ENCODE peak calls at places on chromosomes 5 and 9, in ten cellular contexts. One of them, this sample, is unnamed.

GRCh38 chr9:72300884-72301283 is 64.1 kb downstream of the ZFAND5 start:
- DNase-seq in nephron progenitor cell: no peak
- DNase-seq in activated T-cell treated with anti-CD3 and anti-CD28 coated beads, Interleukin-2, amount 50 U/mL, for 24 hours: no peak
- DNase-seq in naive thymus-derived CD8-positive, alpha-beta T cell: no peak
- DNase-seq in foreskin fibroblast: no peak
- DNase-seq in HEK293T: no peak
- DNase-seq in HFFc6: no peak
- DNase-seq in iris pigment epithelial cell: no peak
- DNase-seq in lower lobe of right lung: no peak
- DNase-seq in stimulated activated CD8-positive, alpha-beta memory T cell treated with anti-CD3 and anti-CD28 coated beads, Interleukin-15, amount 100 ng/mL, for 4 hours: no peak
- DNase-seq in this sample: no peak

GRCh38 chr9:72577212-72577753 is 55.9 kb downstream of the TMC1 start:
- DNase-seq in nephron progenitor cell: no peak
- DNase-seq in activated T-cell treated with anti-CD3 and anti-CD28 coated beads, Interleukin-2, amount 50 U/mL, for 24 hours: no peak
- DNase-seq in naive thymus-derived CD8-positive, alpha-beta T cell: no peak
- DNase-seq in foreskin fibroblast: peak
- DNase-seq in HEK293T: no peak
- DNase-seq in HFFc6: peak
- DNase-seq in iris pigment epithelial cell: peak
- DNase-seq in lower lobe of right lung: no peak
- DNase-seq in stimulated activated CD8-positive, alpha-beta memory T cell treated with anti-CD3 and anti-CD28 coated beads, Interleukin-15, amount 100 ng/mL, for 4 hours: no peak
- DNase-seq in this sample: no peak

GRCh38 chr9:96514108-96514824 is 64.3 kb downstream of the HABP4 start:
- DNase-seq in nephron progenitor cell: no peak
- DNase-seq in activated T-cell treated with anti-CD3 and anti-CD28 coated beads, Interleukin-2, amount 50 U/mL, for 24 hours: no peak
- DNase-seq in naive thymus-derived CD8-positive, alpha-beta T cell: no peak
- DNase-seq in foreskin fibroblast: peak
- DNase-seq in HEK293T: no peak
- DNase-seq in HFFc6: peak
- DNase-seq in iris pigment epithelial cell: peak
- DNase-seq in lower lobe of right lung: no peak
- DNase-seq in stimulated activated CD8-positive, alpha-beta memory T cell treated with anti-CD3 and anti-CD28 coated beads, Interleukin-15, amount 100 ng/mL, for 4 hours: no peak
- DNase-seq in this sample: no peak

GRCh38 chr9:36575411-36575882 is 2.8 kb downstream of the MELK start:
- DNase-seq in nephron progenitor cell: no peak
- DNase-seq in activated T-cell treated with anti-CD3 and anti-CD28 coated beads, Interleukin-2, amount 50 U/mL, for 24 hours: no peak
- DNase-seq in naive thymus-derived CD8-positive, alpha-beta T cell: no peak
- DNase-seq in foreskin fibroblast: no peak
- DNase-seq in HEK293T: no peak
- DNase-seq in HFFc6: peak
- DNase-seq in iris pigment epithelial cell: peak
- DNase-seq in lower lobe of right lung: no peak
- DNase-seq in stimulated activated CD8-positive, alpha-beta memory T cell treated with anti-CD3 and anti-CD28 coated beads, Interleukin-15, amount 100 ng/mL, for 4 hours: no peak
- DNase-seq in this sample: no peak

GRCh38 chr5:66639036-66639435 is 42.8 kb downstream of the MAST4 start:
- DNase-seq in nephron progenitor cell: no peak
- DNase-seq in activated T-cell treated with anti-CD3 and anti-CD28 coated beads, Interleukin-2, amount 50 U/mL, for 24 hours: no peak
- DNase-seq in naive thymus-derived CD8-positive, alpha-beta T cell: no peak
- DNase-seq in foreskin fibroblast: no peak
- DNase-seq in HEK293T: no peak
- DNase-seq in HFFc6: no peak
- DNase-seq in iris pigment epithelial cell: no peak
- DNase-seq in lower lobe of right lung: no peak
- DNase-seq in stimulated activated CD8-positive, alpha-beta memory T cell treated with anti-CD3 and anti-CD28 coated beads, Interleukin-15, amount 100 ng/mL, for 4 hours: no peak
- DNase-seq in this sample: no peak

GRCh38 chr5:178381921-178382688 is 149.5 kb upstream of the PHYKPL start:
- DNase-seq in nephron progenitor cell: no peak
- DNase-seq in activated T-cell treated with anti-CD3 and anti-CD28 coated beads, Interleukin-2, amount 50 U/mL, for 24 hours: no peak
- DNase-seq in naive thymus-derived CD8-positive, alpha-beta T cell: no peak
- DNase-seq in foreskin fibroblast: no peak
- DNase-seq in HEK293T: no peak
- DNase-seq in HFFc6: no peak
- DNase-seq in iris pigment epithelial cell: no peak
- DNase-seq in lower lobe of right lung: no peak
- DNase-seq in stimulated activated CD8-positive, alpha-beta memory T cell treated with anti-CD3 and anti-CD28 coated beads, Interleukin-15, amount 100 ng/mL, for 4 hours: no peak
- DNase-seq in this sample: no peak

GRCh38 chr9:23822331-23823169 is 3.5 kb downstream of the ELAVL2 start:
- DNase-seq in nephron progenitor cell: peak
- DNase-seq in activated T-cell treated with anti-CD3 and anti-CD28 coated beads, Interleukin-2, amount 50 U/mL, for 24 hours: no peak
- DNase-seq in naive thymus-derived CD8-positive, alpha-beta T cell: no peak
- DNase-seq in foreskin fibroblast: no peak
- DNase-seq in HEK293T: no peak
- DNase-seq in HFFc6: no peak
- DNase-seq in iris pigment epithelial cell: no peak
- DNase-seq in lower lobe of right lung: no peak
- DNase-seq in stimulated activated CD8-positive, alpha-beta memory T cell treated with anti-CD3 and anti-CD28 coated beads, Interleukin-15, amount 100 ng/mL, for 4 hours: no peak
- DNase-seq in this sample: no peak

GRCh38 chr5:180155331-180155881 is 53.6 kb downstream of the RASGEF1C start:
- DNase-seq in nephron progenitor cell: no peak
- DNase-seq in activated T-cell treated with anti-CD3 and anti-CD28 coated beads, Interleukin-2, amount 50 U/mL, for 24 hours: no peak
- DNase-seq in naive thymus-derived CD8-positive, alpha-beta T cell: no peak
- DNase-seq in foreskin fibroblast: no peak
- DNase-seq in HEK293T: no peak
- DNase-seq in HFFc6: no peak
- DNase-seq in iris pigment epithelial cell: no peak
- DNase-seq in lower lobe of right lung: no peak
- DNase-seq in stimulated activated CD8-positive, alpha-beta memory T cell treated with anti-CD3 and anti-CD28 coated beads, Interleukin-15, amount 100 ng/mL, for 4 hours: no peak
- DNase-seq in this sample: no peak

GRCh38 chr5:116401546-116401945 is 173.1 kb downstream of the SEMA6A start:
- DNase-seq in nephron progenitor cell: no peak
- DNase-seq in activated T-cell treated with anti-CD3 and anti-CD28 coated beads, Interleukin-2, amount 50 U/mL, for 24 hours: no peak
- DNase-seq in naive thymus-derived CD8-positive, alpha-beta T cell: no peak
- DNase-seq in foreskin fibroblast: no peak
- DNase-seq in HEK293T: no peak
- DNase-seq in HFFc6: no peak
- DNase-seq in iris pigment epithelial cell: no peak
- DNase-seq in lower lobe of right lung: no peak
- DNase-seq in stimulated activated CD8-positive, alpha-beta memory T cell treated with anti-CD3 and anti-CD28 coated beads, Interleukin-15, amount 100 ng/mL, for 4 hours: no peak
- DNase-seq in this sample: no peak

GRCh38 chr9:128091144-128091543 is 23.1 kb downstream of the SLC25A25 start:
- DNase-seq in nephron progenitor cell: peak
- DNase-seq in activated T-cell treated with anti-CD3 and anti-CD28 coated beads, Interleukin-2, amount 50 U/mL, for 24 hours: no peak
- DNase-seq in naive thymus-derived CD8-positive, alpha-beta T cell: no peak
- DNase-seq in foreskin fibroblast: peak
- DNase-seq in HEK293T: no peak
- DNase-seq in HFFc6: peak
- DNase-seq in iris pigment epithelial cell: peak
- DNase-seq in lower lobe of right lung: peak
- DNase-seq in stimulated activated CD8-positive, alpha-beta memory T cell treated with anti-CD3 and anti-CD28 coated beads, Interleukin-15, amount 100 ng/mL, for 4 hours: no peak
- DNase-seq in this sample: no peak

GRCh38 chr5:179316111-179316551 is 29.1 kb downstream of the ADAMTS2 start:
- DNase-seq in nephron progenitor cell: no peak
- DNase-seq in activated T-cell treated with anti-CD3 and anti-CD28 coated beads, Interleukin-2, amount 50 U/mL, for 24 hours: no peak
- DNase-seq in naive thymus-derived CD8-positive, alpha-beta T cell: no peak
- DNase-seq in foreskin fibroblast: no peak
- DNase-seq in HEK293T: no peak
- DNase-seq in HFFc6: no peak
- DNase-seq in iris pigment epithelial cell: no peak
- DNase-seq in lower lobe of right lung: peak
- DNase-seq in stimulated activated CD8-positive, alpha-beta memory T cell treated with anti-CD3 and anti-CD28 coated beads, Interleukin-15, amount 100 ng/mL, for 4 hours: no peak
- DNase-seq in this sample: no peak

GRCh38 chr9:98374385-98375051 is 119.1 kb upstream of the TBC1D2 start:
- DNase-seq in nephron progenitor cell: no peak
- DNase-seq in activated T-cell treated with anti-CD3 and anti-CD28 coated beads, Interleukin-2, amount 50 U/mL, for 24 hours: no peak
- DNase-seq in naive thymus-derived CD8-positive, alpha-beta T cell: no peak
- DNase-seq in foreskin fibroblast: peak
- DNase-seq in HEK293T: no peak
- DNase-seq in HFFc6: peak
- DNase-seq in iris pigment epithelial cell: peak
- DNase-seq in lower lobe of right lung: no peak
- DNase-seq in stimulated activated CD8-positive, alpha-beta memory T cell treated with anti-CD3 and anti-CD28 coated beads, Interleukin-15, amount 100 ng/mL, for 4 hours: no peak
- DNase-seq in this sample: no peak

GRCh38 chr5:58273705-58274104 is 186.2 kb downstream of the PLK2 start:
- DNase-seq in nephron progenitor cell: no peak
- DNase-seq in activated T-cell treated with anti-CD3 and anti-CD28 coated beads, Interleukin-2, amount 50 U/mL, for 24 hours: no peak
- DNase-seq in naive thymus-derived CD8-positive, alpha-beta T cell: no peak
- DNase-seq in foreskin fibroblast: no peak
- DNase-seq in HEK293T: no peak
- DNase-seq in HFFc6: no peak
- DNase-seq in iris pigment epithelial cell: no peak
- DNase-seq in lower lobe of right lung: no peak
- DNase-seq in stimulated activated CD8-positive, alpha-beta memory T cell treated with anti-CD3 and anti-CD28 coated beads, Interleukin-15, amount 100 ng/mL, for 4 hours: no peak
- DNase-seq in this sample: no peak

GRCh38 chr5:77640577-77641396 is 2.3 kb upstream of the OTP start:
- DNase-seq in nephron progenitor cell: peak
- DNase-seq in activated T-cell treated with anti-CD3 and anti-CD28 coated beads, Interleukin-2, amount 50 U/mL, for 24 hours: no peak
- DNase-seq in naive thymus-derived CD8-positive, alpha-beta T cell: no peak
- DNase-seq in foreskin fibroblast: no peak
- DNase-seq in HEK293T: no peak
- DNase-seq in HFFc6: no peak
- DNase-seq in iris pigment epithelial cell: no peak
- DNase-seq in lower lobe of right lung: no peak
- DNase-seq in stimulated activated CD8-positive, alpha-beta memory T cell treated with anti-CD3 and anti-CD28 coated beads, Interleukin-15, amount 100 ng/mL, for 4 hours: no peak
- DNase-seq in this sample: no peak

GRCh38 chr5:178227138-178227659 is 5.4 kb downstream of the PHYKPL start:
- DNase-seq in nephron progenitor cell: no peak
- DNase-seq in activated T-cell treated with anti-CD3 and anti-CD28 coated beads, Interleukin-2, amount 50 U/mL, for 24 hours: no peak
- DNase-seq in naive thymus-derived CD8-positive, alpha-beta T cell: no peak
- DNase-seq in foreskin fibroblast: no peak
- DNase-seq in HEK293T: no peak
- DNase-seq in HFFc6: no peak
- DNase-seq in iris pigment epithelial cell: peak
- DNase-seq in lower lobe of right lung: peak
- DNase-seq in stimulated activated CD8-positive, alpha-beta memory T cell treated with anti-CD3 and anti-CD28 coated beads, Interleukin-15, amount 100 ng/mL, for 4 hours: no peak
- DNase-seq in this sample: no peak

GRCh38 chr5:175765858-175766257 is 105.5 kb upstream of the CPLX2 start:
- DNase-seq in nephron progenitor cell: no peak
- DNase-seq in activated T-cell treated with anti-CD3 and anti-CD28 coated beads, Interleukin-2, amount 50 U/mL, for 24 hours: no peak
- DNase-seq in naive thymus-derived CD8-positive, alpha-beta T cell: no peak
- DNase-seq in foreskin fibroblast: no peak
- DNase-seq in HEK293T: no peak
- DNase-seq in HFFc6: no peak
- DNase-seq in iris pigment epithelial cell: no peak
- DNase-seq in lower lobe of right lung: no peak
- DNase-seq in stimulated activated CD8-positive, alpha-beta memory T cell treated with anti-CD3 and anti-CD28 coated beads, Interleukin-15, amount 100 ng/mL, for 4 hours: no peak
- DNase-seq in this sample: no peak

GRCh38 chr5:132427285-132428146 is 58.0 kb downstream of the SLC22A5 start:
- DNase-seq in nephron progenitor cell: no peak
- DNase-seq in activated T-cell treated with anti-CD3 and anti-CD28 coated beads, Interleukin-2, amount 50 U/mL, for 24 hours: peak
- DNase-seq in naive thymus-derived CD8-positive, alpha-beta T cell: peak
- DNase-seq in foreskin fibroblast: no peak
- DNase-seq in HEK293T: no peak
- DNase-seq in HFFc6: no peak
- DNase-seq in iris pigment epithelial cell: no peak
- DNase-seq in lower lobe of right lung: peak
- DNase-seq in stimulated activated CD8-positive, alpha-beta memory T cell treated with anti-CD3 and anti-CD28 coated beads, Interleukin-15, amount 100 ng/mL, for 4 hours: no peak
- DNase-seq in this sample: peak

GRCh38 chr5:34905564-34905963 is 9.7 kb downstream of the RAD1 start:
- DNase-seq in nephron progenitor cell: no peak
- DNase-seq in activated T-cell treated with anti-CD3 and anti-CD28 coated beads, Interleukin-2, amount 50 U/mL, for 24 hours: no peak
- DNase-seq in naive thymus-derived CD8-positive, alpha-beta T cell: no peak
- DNase-seq in foreskin fibroblast: peak
- DNase-seq in HEK293T: no peak
- DNase-seq in HFFc6: no peak
- DNase-seq in iris pigment epithelial cell: no peak
- DNase-seq in lower lobe of right lung: no peak
- DNase-seq in stimulated activated CD8-positive, alpha-beta memory T cell treated with anti-CD3 and anti-CD28 coated beads, Interleukin-15, amount 100 ng/mL, for 4 hours: no peak
- DNase-seq in this sample: no peak